ENCODE peak calls at places on chromosomes 16 and 17, in eight cellular contexts. R is stimulated activated naive CD8-positive, alpha-beta T cell treated with anti-CD3 and anti-CD28 coated beads, Interleukin-15, amount 100 ng/mL, for 72 hours; I is effector memory CD8-positive, alpha-beta T cell; Z is heart right ventricle; M is sciatic nerve; C is lung; U is IMR-90; L is upper lobe of right lung. D is an unnamed sample.

GRCh38 chr17:72185571-72185970 is 64.8 kb downstream of the SOX9 start:
- ATAC-seq in L (no peak), M (peak; percentile 64), Z (peak; percentile 83), R (no peak), C (peak; percentile 3), I (no peak), U (no peak), D (peak; percentile 65)

GRCh38 chr16:89506113-89506504 is 2.1 kb upstream of the SPG7 start:
- ATAC-seq in M (no peak), U (no peak), L (no peak), C (no peak), I (no peak), Z (peak; percentile 36), R (no peak), D (no peak)

GRCh38 chr17:19291646-19292376 is 54.6 kb downstream of the EPN2 start:
- ATAC-seq in L (peak; percentile 51), Z (no peak), C (no peak), U (no peak), R (no peak), M (no peak), I (no peak), D (no peak)

GRCh38 chr17:82901836-82902235 is 62.0 kb upstream of the ZNF750 start:
- ATAC-seq in M (no peak), C (no peak), L (no peak), U (no peak), R (no peak), I (no peak), Z (no peak), D (no peak)

GRCh38 chr17:34990921-34991365 is 10.6 kb downstream of the LIG3 start:
- ATAC-seq in Z (no peak), L (peak; percentile 69), U (peak; percentile 48), I (peak; percentile 29), R (no peak), M (no peak), C (peak; percentile 11), D (no peak)

GRCh38 chr17:40316571-40317344 is 7.8 kb downstream of the RARA start:
- ATAC-seq in C (no peak), M (peak; percentile 52), U (peak; percentile 17), R (no peak), Z (peak; percentile 42), L (peak; percentile 19), I (no peak), D (peak; percentile 45)

GRCh38 chr16:83995756-83996155 is 27.7 kb downstream of the NECAB2 start:
- ATAC-seq in I (no peak), Z (peak; percentile 71), U (peak; percentile 78), R (peak; percentile 41), L (peak; percentile 79), M (no peak), C (no peak), D (peak; percentile 47)

GRCh38 chr17:17749025-17749772 is 67.9 kb downstream of the RAI1 start:
- ATAC-seq in R (no peak), M (no peak), I (no peak), L (no peak), Z (no peak), U (no peak), C (no peak), D (no peak)

GRCh38 chr16:52114414-52114813 is 432.5 kb downstream of the TOX3 start:
- ATAC-seq in C (peak; percentile 43), U (no peak), Z (no peak), L (peak; percentile 71), R (no peak), M (no peak), I (no peak), D (no peak)

GRCh38 chr16:28292731-28293588 is 635 bp downstream of the SBK1 start:
- ATAC-seq in Z (no peak), M (no peak), C (no peak), I (peak; percentile 9), U (peak; percentile 17), L (peak; percentile 6), R (no peak), D (no peak)

GRCh38 chr16:88382491-88383400 is at the start of gene ZNF469:
- ATAC-seq in Z (peak; percentile 46), I (no peak), L (peak; percentile 41), R (peak; percentile 41), M (no peak), C (peak; percentile 44), U (peak; percentile 64), D (peak; percentile 56)

GRCh38 chr17:78919816-78920516 is 5.2 kb downstream of the TIMP2 start:
- ATAC-seq in U (no peak), C (no peak), R (no peak), L (no peak), I (no peak), M (no peak), Z (no peak), D (no peak)

GRCh38 chr16:79367822-79368221 is 232.7 kb downstream of the MAF start:
- ATAC-seq in I (no peak), C (no peak), R (no peak), L (no peak), Z (no peak), M (no peak), U (no peak), D (no peak)

GRCh38 chr16:9119795-9120194 is 28.4 kb downstream of the HAPSTR1 start:
- ATAC-seq in L (no peak), Z (peak; percentile 29), M (peak; percentile 79), C (no peak), U (peak; percentile 22), R (no peak), I (no peak), D (peak; percentile 78)

GRCh38 chr16:86685071-86685470 is 106.7 kb downstream of the FOXL1 start:
- ATAC-seq in I (no peak), U (no peak), M (no peak), C (no peak), Z (no peak), L (no peak), R (no peak), D (no peak)

GRCh38 chr17:50304781-50305404 is 30.6 kb downstream of the TMEM92 start:
- ATAC-seq in C (no peak), U (peak; percentile 85), I (no peak), R (peak; percentile 66), Z (peak; percentile 28), M (peak; percentile 76), L (peak; percentile 45), D (peak; percentile 45)